ENCODE peak calls at places on chromosomes 3 and 15, in ten cellular contexts. F, A, L, H, Q, S, E, T, D and Y are unnamed samples.

GRCh38 chr15:75029378-75030022 is 6.1 kb downstream of the PPCDC start:
- DNase-seq in H (peak), E (no peak), Q (peak), L (peak), A (peak), T (peak), F (peak), D (peak), S (peak), Y (peak)

GRCh38 chr3:126672741-126673140 is 17.8 kb upstream of the TXNRD3 start:
- DNase-seq in H (no peak), Q (no peak), S (no peak), E (no peak), T (no peak), A (no peak), D (no peak), L (no peak), F (no peak), Y (no peak)

GRCh38 chr3:124676236-124676635 is 54.0 kb upstream of the UMPS start:
- DNase-seq in D (no peak), E (no peak), Q (peak), T (no peak), S (no peak), H (no peak), A (no peak), L (no peak), F (no peak), Y (no peak)

GRCh38 chr15:80339601-80340000 is 64.6 kb upstream of the ARNT2 start:
- DNase-seq in E (no peak), Q (no peak), H (no peak), F (no peak), A (no peak), S (no peak), D (no peak), T (no peak), L (no peak), Y (no peak)

GRCh38 chr3:177530908-177531307 is 333.6 kb upstream of the TBL1XR1 start:
- DNase-seq in T (no peak), E (no peak), F (no peak), D (no peak), A (peak), S (no peak), Q (no peak), H (no peak), L (no peak), Y (no peak)

GRCh38 chr15:50883903-50884302 is 24.6 kb upstream of the AP4E1 start:
- DNase-seq in F (no peak), D (no peak), H (no peak), E (no peak), Q (peak), S (no peak), A (no peak), L (no peak), T (no peak), Y (no peak)

GRCh38 chr15:41499109-41499851 is 5.6 kb downstream of the ITPKA start:
- DNase-seq in D (no peak), S (no peak), E (no peak), H (no peak), F (no peak), Q (no peak), T (peak), L (no peak), A (no peak), Y (no peak)

GRCh38 chr15:68345481-68345880 is 67.9 kb downstream of the FEM1B start:
- DNase-seq in S (no peak), F (no peak), T (no peak), H (no peak), L (no peak), E (no peak), Q (no peak), D (no peak), A (peak), Y (no peak)

GRCh38 chr3:147925272-147925671 is 516.1 kb downstream of the ZIC1 start:
- DNase-seq in D (no peak), L (no peak), T (no peak), E (no peak), A (no peak), Q (no peak), S (no peak), F (no peak), H (no peak), Y (no peak)

GRCh38 chr15:67409175-67409574 is 111.8 kb upstream of the C15orf61 start:
- DNase-seq in S (no peak), T (no peak), D (no peak), Q (no peak), A (no peak), E (no peak), H (no peak), L (no peak), F (no peak), Y (no peak)

GRCh38 chr3:165883866-165884478 is 46.7 kb upstream of the BCHE start:
- DNase-seq in H (no peak), E (no peak), A (no peak), D (no peak), F (no peak), Q (no peak), T (no peak), S (no peak), L (no peak), Y (no peak)

GRCh38 chr15:78156653-78157052 is 7.5 kb downstream of the IDH3A start:
- DNase-seq in F (no peak), T (no peak), Q (no peak), H (no peak), S (no peak), D (no peak), A (no peak), L (no peak), E (no peak), Y (no peak)

GRCh38 chr15:68629519-68630204 is 50.9 kb downstream of the CORO2B start:
- DNase-seq in T (no peak), Q (no peak), L (no peak), A (no peak), S (peak), F (no peak), D (no peak), H (no peak), E (no peak), Y (no peak)

GRCh38 chr15:94414921-94415320 is 183.6 kb downstream of the MCTP2 start:
- DNase-seq in T (no peak), L (no peak), E (no peak), D (no peak), H (no peak), S (no peak), A (no peak), F (no peak), Q (no peak), Y (no peak)

GRCh38 chr3:13014755-13015285 is 58.4 kb downstream of the IQSEC1 start:
- DNase-seq in Q (no peak), D (no peak), T (no peak), L (no peak), A (no peak), S (no peak), E (no peak), F (no peak), H (no peak), Y (no peak)

GRCh38 chr15:100464895-100465294 is 63.9 kb downstream of the CERS3 start:
- DNase-seq in A (no peak), T (no peak), F (no peak), E (no peak), Q (no peak), L (no peak), D (no peak), H (no peak), S (no peak), Y (no peak)

GRCh38 chr3:194905696-194906095 is 220.0 kb downstream of the FAM43A start:
- DNase-seq in T (no peak), F (no peak), L (no peak), Q (peak), E (no peak), S (no peak), D (no peak), H (no peak), A (no peak), Y (no peak)

GRCh38 chr15:85676332-85676731 is 118.4 kb downstream of the KLHL25 start:
- DNase-seq in E (no peak), F (no peak), Q (no peak), S (no peak), D (no peak), H (no peak), L (no peak), T (no peak), A (no peak), Y (no peak)

GRCh38 chr3:73547427-73548036 is 77.2 kb downstream of the PDZRN3 start:
- DNase-seq in S (no peak), L (no peak), F (no peak), A (no peak), Q (peak), H (no peak), T (no peak), D (no peak), E (no peak), Y (no peak)

GRCh38 chr3:134694445-134694844 is 43.6 kb upstream of the KY start:
- DNase-seq in L (no peak), T (no peak), Q (no peak), A (no peak), D (no peak), F (no peak), S (no peak), E (no peak), H (no peak), Y (no peak)

GRCh38 chr15:22895465-22896190 is 57.2 kb downstream of the NIPA2 start:
- DNase-seq in L (no peak), H (no peak), A (no peak), Q (peak), S (peak), D (no peak), T (no peak), F (peak), E (peak), Y (no peak)

GRCh38 chr3:9074079-9074478 is 110.8 kb upstream of the RAD18 start:
- DNase-seq in F (no peak), Q (peak), D (no peak), L (peak), A (no peak), S (no peak), T (no peak), H (no peak), E (no peak), Y (no peak)

GRCh38 chr3:4956743-4957142 is 22.5 kb upstream of the BHLHE40 start:
- DNase-seq in T (no peak), E (no peak), D (no peak), S (no peak), F (no peak), A (no peak), H (no peak), L (no peak), Q (no peak), Y (no peak)

GRCh38 chr3:170355738-170356595 is 1.5 kb upstream of the SKIL start:
- DNase-seq in D (peak), Q (peak), S (peak), E (no peak), A (peak), F (no peak), T (peak), H (no peak), L (peak), Y (peak)

GRCh38 chr3:123409443-123410148 is 39.3 kb downstream of the ADCY5 start:
- DNase-seq in H (no peak), E (no peak), A (no peak), Q (no peak), F (no peak), D (no peak), L (no peak), T (no peak), S (peak), Y (no peak)

GRCh38 chr3:188734395-188734794 is 437.4 kb upstream of the TPRG1 start:
- DNase-seq in L (no peak), D (no peak), H (no peak), S (no peak), A (no peak), T (no peak), E (no peak), F (no peak), Q (no peak), Y (no peak)

GRCh38 chr15:29270169-29270955 is 740 bp upstream of the NSMCE3 start:
- DNase-seq in L (no peak), A (no peak), H (no peak), E (no peak), F (no peak), Q (peak), S (no peak), D (no peak), T (peak), Y (no peak)

GRCh38 chr3:103127737-103128136 is 692.9 kb downstream of the ZPLD1 start:
- DNase-seq in A (no peak), D (no peak), S (no peak), L (no peak), F (no peak), Q (peak), H (no peak), E (no peak), T (no peak), Y (no peak)

GRCh38 chr3:123799544-123800351 is 84.4 kb downstream of the MYLK start:
- DNase-seq in D (peak), T (no peak), S (peak), L (no peak), A (peak), H (peak), E (no peak), F (no peak), Q (peak), Y (no peak)

GRCh38 chr15:78200276-78200930 is 34.0 kb downstream of the ACSBG1 start:
- DNase-seq in L (peak), T (peak), Q (no peak), E (no peak), H (no peak), S (no peak), A (no peak), F (no peak), D (no peak), Y (no peak)

GRCh38 chr3:35785540-35785939 is 146.2 kb downstream of the ARPP21 start:
- DNase-seq in D (no peak), S (no peak), Q (no peak), A (no peak), T (no peak), H (no peak), F (no peak), E (no peak), L (no peak), Y (no peak)

GRCh38 chr15:64029111-64029510 is 17.2 kb downstream of the DAPK2 start:
- DNase-seq in S (no peak), F (no peak), D (no peak), Q (no peak), L (no peak), T (no peak), E (no peak), A (no peak), H (no peak), Y (no peak)

GRCh38 chr3:34155108-34155507 is 356.7 kb downstream of the PDCD6IP start:
- DNase-seq in T (no peak), E (no peak), S (no peak), A (no peak), D (no peak), L (no peak), Q (no peak), H (no peak), F (no peak), Y (no peak)
- TF ChIP-seq CTCF in T (no peak), E (peak), S (no peak), A (no peak), D (no peak), L (no peak), Q (no peak), H (no peak), F (no peak), Y (no peak)

GRCh38 chr3:109072208-109072607 is 45.7 kb downstream of the MORC1 start:
- DNase-seq in D (no peak), L (no peak), Q (no peak), T (no peak), E (no peak), F (no peak), H (no peak), A (no peak), S (no peak), Y (no peak)
- H3K27ac ChIP-seq in D (no peak), L (no peak), Q (no peak), T (no peak), E (no peak), F (no peak), H (no peak), A (no peak), S (no peak), Y (no peak)

GRCh38 chr3:115081444-115081843 is 65.6 kb downstream of the ZBTB20 start:
- DNase-seq in F (no peak), L (no peak), E (no peak), H (no peak), T (no peak), D (no peak), Q (no peak), A (no peak), S (no peak), Y (no peak)

GRCh38 chr3:115087512-115087911 is 59.6 kb downstream of the ZBTB20 start:
- DNase-seq in D (no peak), S (no peak), H (no peak), T (no peak), F (no peak), E (no peak), A (no peak), L (no peak), Q (no peak), Y (no peak)

GRCh38 chr3:115085197-115085865 is 61.8 kb downstream of the ZBTB20 start:
- DNase-seq in T (no peak), E (no peak), H (no peak), F (no peak), Q (no peak), S (no peak), A (no peak), D (no peak), L (no peak), Y (no peak)

GRCh38 chr3:115084686-115085085 is 62.4 kb downstream of the ZBTB20 start:
- DNase-seq in Q (no peak), S (no peak), E (no peak), L (no peak), D (no peak), F (no peak), H (no peak), T (no peak), A (no peak), Y (no peak)

GRCh38 chr3:115086379-115086778 is 60.7 kb downstream of the ZBTB20 start:
- DNase-seq in D (no peak), S (no peak), H (no peak), A (no peak), T (no peak), Q (no peak), F (no peak), L (no peak), E (no peak), Y (no peak)
- H3K4me3 ChIP-seq in D (no peak), S (no peak), H (no peak), A (no peak), T (no peak), Q (no peak), F (no peak), L (no peak), E (no peak), Y (no peak)

GRCh38 chr3:182683335-182684257 is 109.7 kb upstream of the ATP11B start:
- DNase-seq in Q (peak), L (peak), D (peak), A (peak), H (peak), E (peak), F (peak), S (no peak), T (peak), Y (no peak)

GRCh38 chr3:182686033-182686886 is 107.0 kb upstream of the ATP11B start:
- DNase-seq in F (no peak), H (no peak), A (no peak), T (no peak), Q (no peak), D (no peak), E (no peak), S (no peak), L (no peak), Y (no peak)

DNA sequence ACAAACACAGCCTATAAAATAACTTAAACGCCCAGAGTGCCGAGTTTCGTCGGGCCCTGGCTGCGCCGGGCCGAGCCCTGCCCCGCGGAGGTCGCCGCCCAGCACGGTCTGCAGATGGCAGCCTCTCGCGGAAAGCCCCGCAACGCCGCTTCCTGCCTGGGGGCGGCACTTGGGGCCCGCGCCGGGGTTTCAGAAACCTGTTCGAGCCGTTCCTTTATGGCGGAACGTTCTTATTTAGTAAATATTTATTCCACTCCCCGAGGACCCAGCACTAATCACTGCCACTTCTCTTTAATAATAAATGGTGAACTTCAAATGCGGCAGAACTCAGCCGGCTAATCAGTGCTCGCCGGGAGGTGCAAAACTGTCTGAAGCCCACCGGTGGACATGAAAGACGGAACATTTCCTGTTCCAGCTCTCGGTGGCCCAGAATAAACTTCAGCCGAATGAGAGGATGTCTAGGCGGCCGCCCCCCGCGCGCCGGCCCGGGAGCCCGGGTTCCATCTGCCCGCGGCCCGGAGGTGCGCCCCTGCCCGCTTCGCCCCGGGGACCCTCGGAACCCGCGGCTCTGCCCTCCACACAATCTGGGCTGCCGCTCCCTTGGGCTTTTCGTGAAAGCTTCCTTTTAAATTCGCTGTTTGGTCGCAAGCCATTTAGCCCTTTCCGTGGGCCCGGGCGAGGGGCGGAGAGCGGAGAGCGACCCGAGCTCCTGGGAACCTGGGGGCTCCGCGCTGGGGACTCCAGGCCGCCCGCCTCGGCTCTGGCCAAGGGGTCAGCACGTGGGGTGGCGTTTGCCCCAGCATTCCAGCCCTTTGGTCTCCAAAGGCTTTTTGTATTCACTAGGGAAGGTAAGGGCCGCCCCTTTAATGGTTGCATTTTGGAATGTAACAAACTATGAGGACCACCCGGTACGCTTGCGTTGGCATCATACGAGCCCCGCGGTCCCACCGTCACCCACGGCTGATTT is 110.8 kb upstream of the ATP11B start:
- DNase-seq in Q (peak), H (no peak), L (no peak), T (peak), D (peak), A (peak), E (no peak), S (peak), F (no peak), Y (peak)
- TF ChIP-seq CTCF in Q (peak), H (peak), L (peak), T (peak), D (no peak), A (peak), E (peak), S (no peak), F (no peak), Y (peak)